ENCODE peak calls at places on chromosomes 4 and X, in five cellular contexts. Z, O, D, S and N are unnamed samples.

GRCh38 chr4:158202475-158202874 is 7.8 kb upstream of the TMEM144 start:
- DNase-seq in O (no peak), S (no peak), Z (no peak), D (no peak), N (no peak)

GRCh38 chrX:25191403-25191802 is 175.6 kb upstream of the ARX start:
- DNase-seq in Z (peak; percentile 5), D (no peak), S (no peak), O (no peak), N (no peak)

GRCh38 chr4:189445613-189446012 is 495.1 kb upstream of the FRG1 start:
- DNase-seq in Z (no peak), S (no peak), O (no peak), D (no peak), N (no peak)

GRCh38 chr4:112277220-112277619 is 8.5 kb downstream of the TIFA start:
- DNase-seq in O (no peak), D (no peak), S (no peak), Z (no peak), N (no peak)

GRCh38 chrX:14865201-14865600 is 7.7 kb downstream of the FANCB start:
- DNase-seq in S (no peak), Z (no peak), O (no peak), D (peak; percentile 66), N (peak; percentile 49)

GRCh38 chr4:148261861-148262260 is 180.4 kb downstream of the NR3C2 start:
- DNase-seq in Z (no peak), D (peak; percentile 1), S (no peak), O (no peak), N (no peak)

GRCh38 chr4:169042608-169043007 is 32.6 kb upstream of the CBR4 start:
- DNase-seq in O (no peak), S (no peak), Z (no peak), D (no peak), N (no peak)

GRCh38 chrX:103845165-103845653 is 13.2 kb upstream of the RAB9B start:
- DNase-seq in D (peak; percentile 83), O (no peak), Z (peak; percentile 70), S (peak; percentile 72), N (peak; percentile 83)

GRCh38 chrX:112008724-112009123 is 73.9 kb downstream of the TRPC5 start:
- DNase-seq in D (no peak), Z (no peak), S (no peak), O (no peak), N (no peak)

GRCh38 chrX:33974676-33975075 is 157.4 kb downstream of the FAM47A start:
- DNase-seq in Z (no peak), S (no peak), D (no peak), O (no peak), N (no peak)

GRCh38 chr4:20529681-20530080 is 170.6 kb upstream of the PACRGL start:
- DNase-seq in Z (no peak), S (no peak), D (peak; percentile 3), O (no peak), N (no peak)

GRCh38 chr4:111641813-111642579 is 503.3 kb upstream of the FAM241A start:
- DNase-seq in S (peak; percentile 79), Z (peak; percentile 78), D (peak; percentile 85), O (no peak), N (peak; percentile 83)

GRCh38 chrX:16436348-16437188 is 213.4 kb upstream of the S100G start:
- DNase-seq in Z (peak; percentile 73), D (peak; percentile 75), S (peak; percentile 47), O (no peak), N (peak; percentile 74)

GRCh38 chr4:101604976-101605375 is 185.6 kb upstream of the BANK1 start:
- DNase-seq in O (no peak), Z (no peak), D (peak; percentile 1), S (no peak), N (peak; percentile 1)

GRCh38 chr4:98204236-98204553 is 57.0 kb upstream of the RAP1GDS1 start:
- DNase-seq in O (no peak), D (no peak), S (no peak), Z (no peak), N (no peak)

GRCh38 chr4:6469898-6470501 is 2.4 kb downstream of the PPP2R2C start:
- DNase-seq in Z (no peak), D (no peak), S (no peak), O (no peak), N (no peak)

GRCh38 chr4:2259541-2260267 is 2.2 kb downstream of the MXD4 start:
- DNase-seq in O (no peak), S (peak; percentile 15), Z (no peak), D (no peak), N (no peak)

GRCh38 chr4:92231511-92231910 is 72.3 kb upstream of the GRID2 start:
- DNase-seq in Z (no peak), S (no peak), O (no peak), D (peak; percentile 38), N (peak; percentile 15)

GRCh38 chr4:125317526-125317880 is 2.7 kb downstream of the FAT4 start:
- DNase-seq in S (peak; percentile 34), Z (no peak), D (peak; percentile 44), O (no peak), N (peak; percentile 72)

GRCh38 chrX:41027388-41027787 is 57.9 kb upstream of the USP9X start:
- DNase-seq in O (no peak), D (peak; percentile 84), Z (no peak), S (no peak), N (peak; percentile 80)

GRCh38 chr4:100054071-100054470 is 104.0 kb upstream of the H2AZ1 start:
- DNase-seq in Z (no peak), O (no peak), D (no peak), S (no peak), N (no peak)

GRCh38 chrX:114626323-114626722 is 42.4 kb downstream of the HTR2C start:
- DNase-seq in S (no peak), D (peak; percentile 3), O (no peak), Z (peak; percentile 18), N (peak; percentile 1)

GRCh38 chr4:108393870-108394269 is 225.1 kb upstream of the LEF1 start:
- DNase-seq in O (no peak), S (no peak), D (no peak), Z (no peak), N (no peak)

GRCh38 chrX:136574548-136574947 is 42.5 kb downstream of the VGLL1 start:
- DNase-seq in Z (no peak), S (no peak), D (peak; percentile 2), O (no peak), N (no peak)

GRCh38 chrX:54708404-54708803 is 89.7 kb downstream of the ITIH6 start:
- DNase-seq in S (no peak), Z (no peak), O (no peak), D (no peak), N (no peak)

GRCh38 chrX:124719060-124719459 is 372.7 kb downstream of the SH2D1A start:
- DNase-seq in D (no peak), O (no peak), S (no peak), Z (no peak), N (no peak)

GRCh38 chrX:108198420-108198819 is 106.8 kb downstream of the ATG4A start:
- DNase-seq in O (no peak), S (peak; percentile 69), Z (no peak), D (no peak), N (no peak)

GRCh38 chr4:40177591-40177990 is 19.2 kb upstream of the RHOH start:
- DNase-seq in Z (no peak), D (no peak), S (no peak), O (no peak), N (no peak)

GRCh38 chr4:1330761-1331590 is 16.0 kb upstream of the UVSSA start:
- DNase-seq in D (no peak), O (no peak), Z (no peak), S (no peak), N (no peak)

GRCh38 chr4:94595880-94596483 is 144.2 kb downstream of the PDLIM5 start:
- DNase-seq in Z (peak; percentile 51), O (no peak), D (peak; percentile 64), S (no peak), N (peak; percentile 52)

GRCh38 chr4:6245246-6246169 is 24.1 kb upstream of the WFS1 start:
- DNase-seq in Z (no peak), D (no peak), O (no peak), S (no peak), N (no peak)

GRCh38 chrX:39688576-39689373 is 409.0 kb downstream of the BCOR start:
- DNase-seq in D (peak; percentile 56), Z (peak; percentile 60), S (peak; percentile 66), O (no peak), N (peak; percentile 48)